ENCODE peak calls at places on chromosomes 11 and 22, in seven cellular contexts. A is fibroblast of pulmonary artery, K is right lobe of liver, C is BE2C, H is fibroblast of lung, X is Peyer's patch, P is WERI-Rb-1. F is an unnamed sample.

GRCh38 chr11:65945430-65945911 is at the start of gene TSGA10IP:
- DNase-seq in A (no peak), K (no peak), C (no peak), H (no peak), X (no peak), P (no peak), F (no peak)

GRCh38 chr11:36953986-36954385 is 355.9 kb upstream of the RAG2 start:
- DNase-seq in A (peak), K (no peak), C (no peak), H (no peak), X (no peak), P (no peak), F (no peak)

GRCh38 chr11:8328848-8329330 is 65.2 kb upstream of the LMO1 start:
- DNase-seq in A (peak), K (peak), C (peak), H (peak), X (peak), P (peak), F (peak)

GRCh38 chr11:11569936-11570491 is 51.8 kb downstream of the GALNT18 start:
- DNase-seq in A (peak), K (peak), C (no peak), H (no peak), X (no peak), P (no peak), F (no peak)

GRCh38 chr11:85589373-85589772 is 37.8 kb downstream of the DLG2 start:
- DNase-seq in A (no peak), K (no peak), C (no peak), H (no peak), X (no peak), P (no peak), F (no peak)

GRCh38 chr11:134901536-134901935 is 489.5 kb upstream of the B3GAT1 start:
- DNase-seq in A (no peak), K (no peak), C (no peak), H (no peak), X (no peak), P (no peak), F (no peak)

GRCh38 chr22:50569041-50569459 is 6.3 kb upstream of the SYCE3 start:
- DNase-seq in A (no peak), K (peak), C (no peak), H (no peak), X (peak), P (no peak), F (no peak)

GRCh38 chr11:103395612-103396011 is 286.4 kb downstream of the DYNC2H1 start:
- DNase-seq in A (peak), K (no peak), C (no peak), H (peak), X (no peak), P (no peak), F (no peak)

GRCh38 chr11:58786693-58787092 is 55.0 kb upstream of the GLYAT start:
- DNase-seq in A (no peak), K (no peak), C (no peak), H (no peak), X (no peak), P (no peak), F (no peak)

GRCh38 chr11:116605543-116605942 is 167.2 kb downstream of the BUD13 start:
- DNase-seq in A (peak), K (peak), C (peak), H (peak), X (no peak), P (peak), F (no peak)

GRCh38 chr11:108538022-108538424 is 39.8 kb upstream of the POGLUT3 start:
- DNase-seq in A (no peak), K (no peak), C (no peak), H (peak), X (peak), P (no peak), F (no peak)

GRCh38 chr11:22049276-22049675 is 143.6 kb upstream of the ANO5 start:
- DNase-seq in A (no peak), K (no peak), C (no peak), H (no peak), X (no peak), P (no peak), F (no peak)

GRCh38 chr22:45149671-45150070 is 14.1 kb upstream of the NUP50 start:
- DNase-seq in A (no peak), K (no peak), C (no peak), H (peak), X (no peak), P (no peak), F (no peak)

GRCh38 chr11:62501432-62501891 is 45.1 kb downstream of the AHNAK start:
- DNase-seq in A (no peak), K (peak), C (no peak), H (peak), X (no peak), P (no peak), F (peak)

GRCh38 chr11:8593935-8594909 is at the start of gene STK33:
- DNase-seq in A (peak), K (no peak), C (peak), H (peak), X (peak), P (peak), F (peak)

GRCh38 chr11:108432783-108433182 is 34.5 kb downstream of the C11orf65 start:
- DNase-seq in A (peak), K (no peak), C (no peak), H (peak), X (no peak), P (no peak), F (no peak)

GRCh38 chr11:116736763-116737162 is 36.0 kb downstream of the BUD13 start:
- DNase-seq in A (peak), K (no peak), C (peak), H (no peak), X (no peak), P (no peak), F (no peak)

GRCh38 chr11:34624069-34624468 is 3.2 kb downstream of the EHF start:
- DNase-seq in A (no peak), K (no peak), C (no peak), H (no peak), X (peak), P (no peak), F (no peak)

DNA sequence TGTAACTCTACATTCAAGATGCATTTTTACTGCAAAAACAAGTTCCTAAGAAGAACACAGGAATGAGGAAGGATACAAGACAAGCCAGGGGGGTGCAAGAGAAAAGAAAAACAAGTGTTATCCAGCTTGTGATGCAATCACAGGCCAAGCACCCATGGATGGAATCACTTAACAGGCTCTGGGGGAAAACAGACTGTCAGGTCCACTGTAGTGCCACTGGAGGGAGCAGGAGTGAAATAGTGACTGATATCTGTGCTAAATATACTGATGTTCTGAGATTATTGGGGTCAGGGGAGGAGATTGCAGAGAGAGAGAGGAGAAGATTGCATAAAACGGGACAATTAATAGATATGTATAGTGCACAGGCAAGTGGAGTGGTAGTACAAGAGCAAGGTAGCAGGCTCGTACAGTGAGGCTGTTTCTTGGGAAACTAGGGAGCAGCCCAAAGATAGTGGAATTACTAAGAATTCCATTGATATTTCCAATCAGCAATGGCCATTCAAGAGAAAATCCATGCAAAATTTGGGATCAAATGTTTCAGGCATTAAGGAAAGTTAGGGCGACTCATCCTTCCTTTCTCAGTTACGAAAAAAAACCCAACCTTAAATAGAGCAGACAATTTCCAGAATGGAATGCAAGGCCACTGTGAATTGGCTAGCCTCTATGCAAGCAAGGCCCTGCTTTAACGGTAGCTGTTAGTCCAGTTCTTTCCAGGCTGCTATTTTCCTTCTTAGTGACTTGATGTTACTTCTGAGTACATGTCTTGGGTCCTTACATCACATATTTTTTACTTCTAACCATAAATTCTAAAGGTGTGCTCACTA is 52.2 kb upstream of the CEP126 start:
- DNase-seq in A (peak), K (peak), C (peak), H (peak), X (peak), P (peak), F (peak)
- TF ChIP-seq CTCF in A (peak), K (peak), C (peak), H (peak), X (no peak), P (peak), F (peak)

GRCh38 chr11:124971810-124972209 is 17.8 kb downstream of the CCDC15 start:
- DNase-seq in A (no peak), K (no peak), C (no peak), H (no peak), X (no peak), P (no peak), F (no peak)

GRCh38 chr11:124970925-124971324 is 16.9 kb downstream of the CCDC15 start:
- DNase-seq in A (peak), K (no peak), C (no peak), H (peak), X (no peak), P (peak), F (no peak)
- TF ChIP-seq CTCF in A (no peak), K (no peak), C (peak), H (no peak), X (no peak), P (peak), F (no peak)

GRCh38 chr22:19167106-19167869 is 11.2 kb downstream of the SLC25A1 start:
- DNase-seq in A (no peak), K (no peak), C (no peak), H (no peak), X (no peak), P (no peak), F (no peak)

GRCh38 chr22:19169947-19170318 is 8.6 kb downstream of the SLC25A1 start:
- DNase-seq in A (no peak), K (no peak), C (no peak), H (no peak), X (no peak), P (no peak), F (no peak)

GRCh38 chr22:19169002-19169946 is 9.3 kb downstream of the SLC25A1 start:
- DNase-seq in A (no peak), K (peak), C (no peak), H (no peak), X (no peak), P (peak), F (no peak)

GRCh38 chr22:19166421-19166820 is 12.1 kb downstream of the SLC25A1 start:
- DNase-seq in A (no peak), K (no peak), C (no peak), H (no peak), X (no peak), P (no peak), F (no peak)

DNA sequence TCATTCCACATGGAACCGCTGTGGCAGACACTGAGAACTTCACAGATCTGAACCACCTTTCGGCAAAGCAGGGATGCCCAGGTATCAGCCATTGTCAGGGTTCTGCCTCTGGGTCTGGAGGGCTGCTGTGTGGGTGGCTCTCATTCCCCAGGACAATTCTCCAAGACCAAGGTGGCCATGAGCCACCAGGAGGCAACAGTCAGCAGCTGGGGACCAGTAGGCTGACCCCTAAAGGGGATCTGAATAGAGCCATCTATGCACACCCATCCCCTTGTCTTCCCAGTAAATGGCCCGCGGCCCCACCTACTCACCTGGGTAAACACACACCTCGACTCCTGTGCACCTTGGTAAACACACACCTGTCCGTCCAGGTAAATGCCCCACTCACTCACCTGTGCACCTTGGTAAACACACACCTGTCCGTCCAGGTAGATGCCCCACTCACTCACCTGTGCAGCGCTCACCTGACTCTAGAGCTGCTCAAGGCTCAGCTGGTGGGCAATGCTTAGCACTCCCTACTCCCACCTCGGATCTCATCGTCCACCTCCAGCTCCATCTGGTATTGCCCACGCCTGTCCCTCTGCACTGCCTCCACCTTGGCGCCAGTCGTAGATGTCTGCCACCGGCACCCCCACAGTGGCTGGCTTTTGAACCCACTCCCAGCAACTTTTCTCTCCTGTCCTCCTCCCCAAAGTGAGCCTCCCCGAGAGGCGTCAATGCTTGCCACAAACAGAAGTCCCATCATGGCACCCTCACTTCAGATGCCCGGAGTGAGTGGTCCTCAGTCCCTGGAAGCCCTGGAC is 10.2 kb downstream of the SLC25A1 start:
- DNase-seq in A (no peak), K (peak), C (peak), H (no peak), X (no peak), P (no peak), F (no peak)
- TF ChIP-seq CTCF in A (no peak), K (no peak), C (peak), H (no peak), X (no peak), P (peak), F (no peak)

GRCh38 chr11:102196351-102196750 is 86.1 kb downstream of the YAP1 start:
- DNase-seq in A (no peak), K (no peak), C (no peak), H (no peak), X (no peak), P (no peak), F (no peak)

GRCh38 chr11:102191832-102192231 is 81.6 kb downstream of the YAP1 start:
- DNase-seq in A (no peak), K (no peak), C (no peak), H (no peak), X (no peak), P (no peak), F (no peak)

GRCh38 chr11:102194983-102195382 is 84.7 kb downstream of the YAP1 start:
- DNase-seq in A (no peak), K (no peak), C (no peak), H (no peak), X (no peak), P (no peak), F (no peak)

GRCh38 chr11:102192349-102193066 is 82.3 kb downstream of the YAP1 start:
- DNase-seq in A (no peak), K (no peak), C (no peak), H (no peak), X (no peak), P (peak), F (no peak)

DNA sequence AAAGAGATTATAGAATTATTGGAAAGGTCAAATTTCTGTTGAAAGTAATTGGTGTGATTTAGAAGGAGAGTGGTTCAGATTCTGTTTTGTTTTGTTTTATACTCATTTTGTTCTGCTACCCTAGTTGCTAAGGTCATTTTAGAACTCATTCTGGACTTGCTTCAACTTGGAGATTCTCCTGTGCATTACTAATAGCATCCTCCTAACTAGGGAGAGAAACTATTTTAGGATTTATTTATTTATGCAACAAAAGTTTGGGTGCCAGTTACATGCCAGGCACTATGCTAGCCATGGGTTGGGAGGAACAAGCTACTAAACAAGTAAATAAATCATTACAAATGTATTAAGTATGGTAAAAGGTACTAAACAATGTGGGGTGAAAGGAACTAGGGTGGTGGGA is 84.0 kb downstream of the YAP1 start:
- DNase-seq in A (no peak), K (no peak), C (no peak), H (no peak), X (no peak), P (no peak), F (no peak)
- TF ChIP-seq CTCF in A (no peak), K (no peak), C (no peak), H (no peak), X (no peak), P (no peak), F (no peak)

DNA sequence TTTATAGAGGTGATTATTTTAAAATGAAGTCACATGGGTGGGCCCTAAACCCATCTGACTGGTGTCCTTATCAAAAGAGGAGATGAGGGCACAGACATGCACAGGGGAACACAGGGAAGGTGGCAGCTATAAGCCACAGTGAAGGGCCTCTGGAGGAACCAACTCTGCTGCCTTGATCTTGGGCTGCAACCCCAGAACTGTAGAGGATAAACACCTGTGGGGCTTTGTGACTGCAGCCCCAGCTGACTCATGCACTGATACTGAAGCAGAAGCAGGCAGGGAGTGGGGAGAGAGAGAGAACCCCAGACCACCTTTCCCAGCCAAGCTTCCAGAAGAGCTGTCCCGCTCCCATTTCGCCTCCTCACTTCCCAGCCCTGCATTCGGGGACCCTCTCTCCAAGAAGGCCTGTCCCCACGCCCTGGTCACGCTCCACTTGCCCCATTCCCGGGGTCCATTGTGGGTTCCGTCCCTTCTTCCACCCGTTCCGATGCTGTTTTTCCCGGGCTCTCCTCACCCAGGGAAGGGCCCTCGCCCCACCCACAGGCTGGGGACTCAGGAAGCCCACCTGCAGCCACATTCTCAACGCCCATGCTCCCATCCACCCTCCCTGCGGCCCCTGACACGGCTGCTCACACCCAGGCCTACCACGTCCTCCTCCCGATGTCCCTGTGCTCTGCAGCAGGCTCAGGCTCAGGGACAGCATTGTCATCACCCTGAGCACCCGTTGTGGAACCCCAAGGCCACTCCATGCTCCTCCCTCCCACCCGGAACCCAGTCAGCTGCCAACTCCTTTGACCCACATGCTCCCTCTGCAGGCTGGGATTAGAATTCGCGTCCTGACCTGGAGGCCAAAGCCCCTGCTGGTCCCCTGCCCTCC is 90.8 kb upstream of the SHANK2 start:
- DNase-seq in A (peak), K (peak), C (peak), H (no peak), X (peak), P (peak), F (peak)
- TF ChIP-seq CTCF in A (peak), K (peak), C (peak), H (peak), X (no peak), P (peak), F (peak)

DNA sequence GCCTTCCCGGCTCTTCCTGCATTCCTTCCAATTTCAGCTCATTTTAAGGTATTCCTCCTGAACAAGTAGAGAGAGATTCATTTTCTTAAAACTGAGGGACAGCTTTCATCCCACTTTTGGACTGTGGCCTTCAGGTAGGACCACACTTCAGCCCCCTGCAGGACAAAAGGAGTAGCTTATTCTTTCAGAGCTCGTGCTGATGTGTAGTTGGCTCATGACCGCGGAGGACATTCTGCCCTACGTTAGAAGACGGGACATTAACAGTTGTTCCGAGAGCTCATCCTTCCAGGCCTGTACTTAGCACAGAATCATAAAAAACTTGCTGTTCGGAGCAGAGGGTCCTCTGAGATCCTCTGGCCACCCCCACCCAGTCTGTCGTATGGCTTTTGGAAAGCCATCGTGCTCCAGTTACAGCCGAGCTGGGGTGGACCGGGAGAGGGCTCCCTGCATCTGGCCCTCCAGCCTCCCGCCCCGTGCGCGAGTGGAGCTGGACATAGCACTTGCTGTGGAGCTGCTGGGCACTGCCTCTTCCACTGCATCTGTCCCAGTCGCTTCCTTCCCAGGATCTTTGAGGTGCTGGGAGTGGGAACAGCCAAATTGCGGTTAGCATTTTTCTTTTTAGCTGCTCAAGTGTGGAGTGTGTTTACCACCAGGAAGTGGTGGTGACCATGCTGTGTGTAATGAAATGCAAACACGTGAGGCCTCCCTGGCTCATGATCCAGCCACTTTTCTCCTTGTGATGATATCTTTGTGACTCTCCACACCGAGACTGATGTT is 250.3 kb downstream of the TBC1D22A start:
- DNase-seq in A (no peak), K (no peak), C (no peak), H (peak), X (no peak), P (no peak), F (no peak)
- TF ChIP-seq CTCF in A (peak), K (no peak), C (peak), H (peak), X (no peak), P (peak), F (peak)

GRCh38 chr22:36065775-36066544 is 37.3 kb upstream of the RBFOX2 start:
- DNase-seq in A (peak), K (peak), C (peak), H (peak), X (peak), P (peak), F (peak)
- TF ChIP-seq CTCF in A (peak), K (peak), C (peak), H (peak), X (peak), P (peak), F (peak)

F was measured in glutamatergic neuron.